ENCODE peak calls at places on chromosomes 5 and 9, in eight cellular contexts. V is thyroid gland, J is cardiac muscle cell, E is fibroblast of pulmonary artery, H is tibial artery, O is aorta, W is heart left ventricle, X is H7. D is an unnamed sample.

GRCh38 chr9:70257991-70258691 is 637 bp upstream of the SMC5 start:
- DNase-seq in J (peak), H (no peak), X (no peak), V (peak), E (peak), O (peak), W (no peak), D (no peak)

GRCh38 chr9:102253099-102253498 is 514.7 kb upstream of the GRIN3A start:
- DNase-seq in V (no peak), J (no peak), E (no peak), X (peak), W (no peak), H (no peak), O (no peak), D (no peak)

GRCh38 chr9:90344013-90344412 is 298.6 kb downstream of the DIRAS2 start:
- DNase-seq in J (peak), V (no peak), E (peak), O (no peak), W (no peak), H (no peak), X (no peak), D (no peak)

GRCh38 chr5:168712280-168712924 is 133.2 kb upstream of the PANK3 start:
- DNase-seq in J (peak), O (no peak), W (no peak), V (no peak), X (no peak), E (peak), H (no peak), D (no peak)

GRCh38 chr5:150085191-150085912 is 1.0 kb downstream of the CSF1R start:
- DNase-seq in X (peak), V (no peak), J (no peak), H (no peak), E (no peak), O (no peak), W (no peak), D (no peak)

GRCh38 chr9:100014846-100015245 is 84.0 kb downstream of the ERP44 start:
- DNase-seq in J (no peak), X (no peak), W (no peak), O (no peak), H (no peak), V (no peak), E (no peak), D (no peak)

GRCh38 chr5:123044926-123045617 is 8.5 kb upstream of the PPIC start:
- DNase-seq in V (no peak), E (no peak), O (no peak), W (no peak), X (no peak), H (no peak), J (no peak), D (no peak)

GRCh38 chr9:87441251-87441650 is 56.4 kb upstream of the DAPK1 start:
- DNase-seq in V (no peak), J (no peak), E (peak), X (no peak), O (no peak), H (no peak), W (no peak), D (no peak)

GRCh38 chr5:134138416-134139376 is 24.2 kb downstream of the TCF7 start:
- DNase-seq in X (no peak), O (no peak), E (no peak), H (no peak), J (no peak), V (peak), W (no peak), D (no peak)

GRCh38 chr9:5846501-5846921 is 13.6 kb upstream of the ERMP1 start:
- DNase-seq in H (no peak), J (peak), V (no peak), X (no peak), E (peak), W (no peak), O (no peak), D (no peak)

GRCh38 chr5:31990701-31991110 is 183.4 kb downstream of the GOLPH3 start:
- DNase-seq in E (no peak), H (no peak), J (no peak), O (no peak), X (no peak), W (no peak), V (no peak), D (no peak)

GRCh38 chr5:96125335-96125891 is 163.8 kb upstream of the ELL2 start:
- DNase-seq in O (no peak), H (no peak), X (no peak), J (peak), W (no peak), E (peak), V (no peak), D (no peak)

GRCh38 chr9:1875251-1875851 is 139.8 kb upstream of the SMARCA2 start:
- DNase-seq in O (no peak), X (no peak), W (no peak), V (no peak), J (no peak), H (no peak), E (no peak), D (no peak)

GRCh38 chr9:69121155-69122085 is 52.7 kb upstream of the TJP2 start:
- DNase-seq in V (peak), X (peak), W (peak), H (no peak), E (peak), O (peak), J (peak), D (peak)

GRCh38 chr9:127776195-127776918 is 2.1 kb downstream of the SH2D3C start:
- DNase-seq in E (no peak), V (no peak), O (no peak), J (no peak), W (no peak), H (no peak), X (peak), D (peak)

GRCh38 chr5:23631283-23632045 is 124.1 kb downstream of the PRDM9 start:
- DNase-seq in V (no peak), O (no peak), E (peak), H (no peak), W (no peak), J (peak), X (no peak), D (no peak)

GRCh38 chr9:83384214-83384613 is 154.0 kb downstream of the FRMD3 start:
- DNase-seq in J (no peak), O (no peak), W (no peak), E (no peak), X (no peak), V (no peak), H (no peak), D (no peak)

GRCh38 chr5:153618307-153618706 is 127.8 kb downstream of the GRIA1 start:
- DNase-seq in J (no peak), O (no peak), W (no peak), X (no peak), E (no peak), V (no peak), H (no peak), D (no peak)

GRCh38 chr9:124934290-124934689 is 6.6 kb downstream of the GOLGA1 start:
- DNase-seq in X (no peak), O (no peak), H (no peak), E (peak), V (no peak), J (no peak), W (no peak), D (no peak)

GRCh38 chr5:166834246-166834645 is 1457.2 kb upstream of the WWC1 start:
- DNase-seq in H (no peak), O (no peak), V (no peak), E (no peak), W (no peak), X (no peak), J (peak), D (no peak)

GRCh38 chr5:178249191-178249989 is 16.8 kb upstream of the PHYKPL start:
- DNase-seq in H (no peak), W (no peak), O (no peak), E (peak), J (peak), X (no peak), V (peak), D (no peak)

GRCh38 chr9:16133556-16134227 is 580.8 kb downstream of the CCDC171 start:
- DNase-seq in V (peak), H (peak), O (peak), W (no peak), J (peak), X (peak), E (peak), D (peak)

GRCh38 chr5:63055421-63055820 is 476.8 kb downstream of the LRRC70 start:
- DNase-seq in O (no peak), W (no peak), E (peak), J (peak), H (no peak), V (no peak), X (no peak), D (no peak)

GRCh38 chr5:67404261-67405100 is 207.9 kb upstream of the CD180 start:
- DNase-seq in E (peak), J (peak), H (no peak), X (no peak), V (no peak), O (no peak), W (no peak), D (no peak)

GRCh38 chr5:100423330-100423729 is 111.8 kb upstream of the FAM174A start:
- DNase-seq in J (no peak), W (no peak), H (no peak), E (peak), O (no peak), X (no peak), V (no peak), D (no peak)

GRCh38 chr9:109317979-109318671 is 2.7 kb downstream of the EPB41L4B start:
- DNase-seq in E (no peak), W (no peak), X (peak), V (no peak), H (no peak), J (no peak), O (no peak), D (no peak)

GRCh38 chr5:157290156-157290980 is 24.4 kb downstream of the CYFIP2 start:
- DNase-seq in E (peak), X (no peak), V (no peak), W (no peak), O (no peak), J (peak), H (no peak), D (no peak)

GRCh38 chr5:157295247-157295646 is 29.3 kb downstream of the CYFIP2 start:
- DNase-seq in W (no peak), E (no peak), H (no peak), J (no peak), V (no peak), O (no peak), X (no peak), D (no peak)

GRCh38 chr5:157290981-157291711 is 25.2 kb downstream of the CYFIP2 start:
- DNase-seq in H (no peak), X (no peak), O (no peak), E (no peak), W (no peak), V (peak), J (peak), D (no peak)

GRCh38 chr5:157294692-157295091 is 28.8 kb downstream of the CYFIP2 start:
- DNase-seq in H (no peak), E (no peak), O (no peak), W (no peak), X (peak), V (no peak), J (no peak), D (no peak)

DNA sequence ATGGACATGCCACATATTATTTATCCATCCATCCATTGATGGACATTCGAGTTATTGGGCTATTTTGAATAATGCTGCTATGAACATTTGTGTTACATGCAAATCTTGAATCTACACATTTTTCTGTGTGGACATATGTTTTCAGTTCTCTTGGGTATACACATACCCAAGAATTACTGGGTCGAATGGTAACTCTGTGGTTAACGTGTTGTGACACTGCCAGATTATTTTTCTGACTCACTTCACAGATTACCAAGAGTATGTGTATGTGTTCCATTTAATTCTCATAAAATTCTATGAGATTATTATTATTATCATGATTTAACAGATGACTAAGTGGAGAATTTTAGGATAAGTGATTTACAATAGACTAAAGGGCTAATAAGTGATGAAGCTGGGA is 26.7 kb downstream of the CYFIP2 start:
- DNase-seq in W (no peak), X (no peak), E (no peak), V (no peak), J (peak), H (no peak), O (no peak), D (no peak)
- H3K4me3 ChIP-seq in W (no peak), X (no peak), E (no peak), V (no peak), J (no peak), H (no peak), O (no peak), D (no peak)

GRCh38 chr5:93587919-93588585 is 5.0 kb downstream of the NR2F1 start:
- DNase-seq in O (no peak), V (no peak), H (no peak), J (peak), E (no peak), X (peak), W (no peak), D (no peak)

GRCh38 chr5:93585054-93585751 is 2.2 kb downstream of the NR2F1 start:
- DNase-seq in X (peak), H (no peak), V (no peak), W (no peak), E (no peak), O (no peak), J (peak), D (no peak)

GRCh38 chr5:93585753-93586385 is 2.8 kb downstream of the NR2F1 start:
- DNase-seq in H (no peak), X (peak), E (no peak), O (no peak), J (peak), W (no peak), V (no peak), D (no peak)

GRCh38 chr5:93588586-93589347 is 5.7 kb downstream of the NR2F1 start:
- DNase-seq in W (no peak), H (no peak), V (no peak), X (peak), E (peak), O (no peak), J (peak), D (no peak)

DNA sequence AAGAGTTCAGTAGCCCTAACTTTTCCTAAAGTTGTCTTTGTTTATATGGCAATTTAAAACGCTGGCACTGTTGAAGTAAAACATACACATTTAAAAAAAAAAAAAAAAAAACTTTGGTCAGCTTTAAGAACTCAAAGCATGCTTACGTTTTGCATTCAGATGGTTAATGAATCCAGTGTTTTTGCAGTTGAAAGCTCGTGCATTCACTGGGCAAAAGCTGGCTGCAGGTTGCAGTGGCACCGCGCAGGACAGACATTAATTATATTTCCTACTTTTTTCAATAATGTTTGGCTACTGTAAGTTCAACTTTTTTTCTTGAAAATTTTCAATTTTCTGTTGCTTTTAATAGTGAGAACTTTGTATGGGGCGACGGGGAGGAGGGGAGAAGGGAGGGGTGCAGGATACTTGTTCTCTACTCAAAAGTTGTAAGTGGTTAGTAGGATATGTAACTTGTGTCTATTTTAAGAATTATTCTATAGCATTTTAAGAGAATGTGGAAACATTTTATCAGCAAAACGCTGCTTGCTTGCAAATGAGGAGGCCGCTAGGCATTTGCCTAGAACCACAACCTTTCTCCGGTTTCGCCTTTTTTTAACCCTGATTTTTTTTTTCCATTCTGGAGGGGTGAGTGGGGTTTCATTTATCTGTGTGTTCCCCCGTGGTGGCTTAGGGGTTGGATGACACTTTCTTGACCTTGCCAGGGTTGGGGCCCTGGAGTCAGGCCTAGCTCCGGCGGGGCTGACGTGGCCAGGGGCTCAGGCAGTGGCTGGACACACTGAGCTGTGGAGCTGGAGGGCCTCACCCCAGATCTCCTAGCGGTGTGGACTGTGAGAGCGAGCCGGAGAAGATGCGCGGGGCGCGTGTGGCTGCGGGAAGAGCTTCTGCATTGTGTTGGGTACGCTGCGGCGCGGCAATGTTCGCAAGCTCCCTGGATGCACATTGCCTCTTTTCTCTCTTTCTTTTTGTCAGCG is 4.2 kb downstream of the NR2F1 start:
- DNase-seq in V (no peak), X (no peak), E (no peak), W (no peak), H (no peak), O (no peak), J (peak), D (no peak)
- H3K4me3 ChIP-seq in V (no peak), X (peak), E (peak), W (no peak), H (no peak), O (no peak), J (no peak), D (no peak)

GRCh38 chr9:136036848-136037247 is 58.2 kb downstream of the NACC2 start:
- DNase-seq in J (no peak), H (no peak), W (no peak), X (no peak), E (no peak), V (no peak), O (no peak), D (no peak)
- H3K4me3 ChIP-seq in J (no peak), H (no peak), W (no peak), X (no peak), E (no peak), V (no peak), O (no peak), D (no peak)

GRCh38 chr9:4815381-4815956 is 22.7 kb downstream of the RCL1 start:
- DNase-seq in E (no peak), X (peak), J (no peak), O (no peak), W (no peak), H (no peak), V (no peak), D (no peak)

GRCh38 chr9:4812872-4813271 is 20.1 kb downstream of the RCL1 start:
- DNase-seq in V (no peak), E (no peak), O (no peak), J (no peak), X (no peak), H (no peak), W (no peak), D (peak)

GRCh38 chr9:4811824-4812223 is 19.1 kb downstream of the RCL1 start:
- DNase-seq in X (no peak), E (no peak), O (no peak), H (no peak), J (no peak), V (no peak), W (no peak), D (no peak)

GRCh38 chr9:4810565-4810964 is 17.8 kb downstream of the RCL1 start:
- DNase-seq in W (no peak), H (no peak), V (no peak), O (no peak), X (no peak), J (no peak), E (no peak), D (no peak)

DNA sequence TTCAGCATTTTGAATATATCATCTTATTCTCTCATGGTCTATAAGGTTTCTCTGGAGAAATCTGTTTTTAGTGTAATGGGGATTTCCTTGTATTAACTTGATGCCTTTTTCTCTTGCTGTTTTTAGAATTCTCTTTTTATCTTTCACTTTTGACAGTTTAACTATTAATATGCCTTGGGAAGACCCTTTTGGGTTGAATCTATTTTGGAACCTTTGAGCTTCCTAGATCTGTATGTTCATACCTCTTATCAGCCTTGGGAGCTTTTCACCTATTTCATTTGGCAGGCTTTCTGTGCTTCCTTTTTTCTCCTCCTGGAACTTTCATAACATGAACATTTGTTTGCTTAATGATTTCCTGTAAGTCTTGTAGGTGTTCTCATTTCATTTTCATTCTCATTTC is 22.2 kb downstream of the RCL1 start:
- DNase-seq in H (no peak), O (no peak), W (no peak), V (no peak), X (no peak), J (no peak), E (no peak), D (no peak)
- H3K4me3 ChIP-seq in H (no peak), O (no peak), W (no peak), V (no peak), X (no peak), J (no peak), E (no peak), D (no peak)

DNA sequence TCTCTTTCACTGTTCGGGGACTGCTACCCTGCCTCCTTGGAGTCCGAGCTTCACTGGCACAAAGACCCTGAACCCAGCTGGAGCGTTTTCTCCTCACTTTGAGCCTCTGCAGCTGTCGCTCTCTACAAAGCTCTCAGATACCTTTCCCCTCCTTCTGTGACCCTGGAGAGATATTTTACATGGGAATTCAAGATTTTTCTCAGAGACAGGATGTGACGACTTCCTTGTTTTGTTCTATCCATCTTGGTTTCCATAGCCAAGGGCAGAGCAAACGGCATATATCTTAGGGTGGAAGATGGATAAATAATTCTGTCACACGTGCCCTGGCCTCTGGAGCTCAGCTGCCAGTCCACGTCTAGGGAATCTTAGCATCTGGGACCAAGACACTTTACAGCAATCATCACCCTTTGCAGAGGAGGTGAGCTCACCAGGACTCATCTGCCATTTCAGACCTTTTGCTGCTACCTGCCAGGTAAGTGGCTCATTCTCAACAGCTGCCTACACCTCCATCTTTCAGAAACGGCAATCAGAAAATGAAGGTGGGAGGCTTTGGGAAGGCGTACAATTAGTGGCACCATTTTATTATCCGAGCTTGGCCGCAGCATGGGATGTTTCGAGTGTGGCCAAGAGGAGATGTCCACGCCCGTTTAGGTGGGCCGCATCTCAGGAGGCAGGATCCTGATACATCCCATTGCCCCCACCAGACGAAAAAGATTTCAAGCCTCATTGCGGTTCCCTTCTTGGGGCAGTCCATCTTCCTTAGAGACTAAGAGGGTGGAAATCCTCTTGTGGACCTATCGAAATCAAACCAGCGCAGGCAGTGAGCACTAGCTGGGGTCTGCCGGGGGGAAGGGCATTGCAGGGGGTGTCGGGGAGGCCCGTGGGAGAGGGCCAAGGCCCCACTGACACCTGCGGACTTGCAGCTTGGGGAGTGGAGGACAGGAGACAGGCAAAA is at the start of gene BTNL9:
- DNase-seq in E (peak), X (no peak), W (no peak), V (no peak), O (peak), J (no peak), H (no peak), D (no peak)
- H3K4me3 ChIP-seq in E (no peak), X (no peak), W (peak), V (no peak), O (no peak), J (no peak), H (peak), D (no peak)

GRCh38 chr5:164798110-164798509 is 1292.7 kb downstream of the MAT2B start:
- DNase-seq in V (no peak), E (no peak), X (no peak), H (no peak), W (no peak), J (no peak), O (no peak), D (no peak)
- H3K4me3 ChIP-seq in V (no peak), E (no peak), X (no peak), H (no peak), W (no peak), J (no peak), O (no peak), D (no peak)

GRCh38 chr5:179623906-179624741 is 653 bp upstream of the HNRNPH1 start:
- DNase-seq in W (peak), V (no peak), X (peak), E (peak), H (peak), J (peak), O (peak), D (peak)
- H3K4me3 ChIP-seq in W (peak), V (peak), X (peak), E (peak), H (peak), J (peak), O (peak), D (peak)

D was measured in HL-60.